ENCODE peak calls at places on chromosomes 6 and 20, in ten cellular contexts. C, N, L, G, W, H, M, F, K and P are unnamed samples.

GRCh38 chr6:19538086-19538485 is 299.1 kb upstream of the ID4 start:
- DNase-seq in C (peak; percentile 80), N (no peak), L (peak; percentile 85), G (no peak), W (no peak), H (no peak), M (no peak), F (no peak), K (no peak), P (no peak)

GRCh38 chr20:52524865-52525264 is 333.3 kb upstream of the ZFP64 start:
- DNase-seq in C (no peak), N (no peak), L (no peak), G (no peak), W (no peak), H (peak; percentile 47), M (no peak), F (no peak), K (no peak), P (no peak)

GRCh38 chr20:38255389-38255788 is 5.1 kb downstream of the KIAA1755 start:
- DNase-seq in C (no peak), N (no peak), L (no peak), G (no peak), W (peak; percentile 40), H (peak; percentile 79), M (no peak), F (peak; percentile 9), K (no peak), P (peak; percentile 78)

GRCh38 chr6:30749554-30750378 is 5.4 kb upstream of the IER3 start:
- DNase-seq in C (peak; percentile 84), N (no peak), L (peak; percentile 82), G (no peak), W (no peak), H (no peak), M (no peak), F (no peak), K (no peak), P (no peak)

GRCh38 chr6:75203721-75204120 is 2.1 kb downstream of the COL12A1 start:
- DNase-seq in C (no peak), N (no peak), L (no peak), G (no peak), W (peak; percentile 46), H (peak; percentile 56), M (no peak), F (no peak), K (no peak), P (no peak)

GRCh38 chr20:63083831-63084562 is 77.2 kb upstream of the BHLHE23 start:
- DNase-seq in C (no peak), N (no peak), L (no peak), G (no peak), W (no peak), H (no peak), M (no peak), F (peak; percentile 48), K (no peak), P (no peak)

GRCh38 chr20:34268851-34269668 is 27.8 kb downstream of the ASIP start:
- DNase-seq in C (peak; percentile 31), N (peak; percentile 35), L (peak; percentile 44), G (peak; percentile 24), W (peak; percentile 24), H (peak; percentile 49), M (no peak), F (peak; percentile 71), K (no peak), P (no peak)

GRCh38 chr6:115838763-115839401 is 221.8 kb downstream of the FRK start:
- DNase-seq in C (peak; percentile 29), N (no peak), L (peak; percentile 56), G (no peak), W (no peak), H (no peak), M (peak; percentile 56), F (no peak), K (peak; percentile 10), P (no peak)

GRCh38 chr6:94376876-94377275 is 957.5 kb upstream of the EPHA7 start:
- DNase-seq in C (no peak), N (no peak), L (no peak), G (no peak), W (no peak), H (no peak), M (no peak), F (no peak), K (no peak), P (no peak)

GRCh38 chr20:58446938-58447265 is 57.9 kb downstream of the VAPB start:
- DNase-seq in C (no peak), N (no peak), L (no peak), G (no peak), W (no peak), H (no peak), M (no peak), F (no peak), K (no peak), P (no peak)

GRCh38 chr6:170086639-170087420 is 204.0 kb downstream of the DLL1 start:
- DNase-seq in C (peak; percentile 23), N (no peak), L (no peak), G (peak; percentile 9), W (peak; percentile 8), H (no peak), M (peak; percentile 17), F (peak; percentile 62), K (no peak), P (peak; percentile 54)

GRCh38 chr6:96542702-96543101 is 20.2 kb upstream of the FHL5 start:
- DNase-seq in C (no peak), N (no peak), L (no peak), G (no peak), W (no peak), H (no peak), M (no peak), F (no peak), K (no peak), P (no peak)

GRCh38 chr6:153104220-153104619 is 26.9 kb downstream of the RGS17 start:
- DNase-seq in C (no peak), N (no peak), L (no peak), G (no peak), W (no peak), H (peak; percentile 38), M (no peak), F (no peak), K (no peak), P (no peak)

GRCh38 chr6:153106021-153106420 is 25.1 kb downstream of the RGS17 start:
- DNase-seq in C (no peak), N (no peak), L (no peak), G (no peak), W (no peak), H (no peak), M (no peak), F (no peak), K (no peak), P (no peak)

GRCh38 chr6:153103256-153103655 is 27.8 kb downstream of the RGS17 start:
- DNase-seq in C (no peak), N (peak; percentile 52), L (peak; percentile 14), G (peak; percentile 17), W (no peak), H (no peak), M (no peak), F (no peak), K (no peak), P (no peak)

GRCh38 chr6:153108320-153108719 is 22.8 kb downstream of the RGS17 start:
- DNase-seq in C (no peak), N (no peak), L (no peak), G (no peak), W (no peak), H (peak; percentile 33), M (no peak), F (no peak), K (no peak), P (no peak)
- TF ChIP-seq CTCF in C (no peak), N (no peak), L (peak; percentile 47), G (peak; percentile 42), W (no peak), H (peak; percentile 52), M (no peak), F (no peak), K (no peak), P (peak; percentile 10)

DNA sequence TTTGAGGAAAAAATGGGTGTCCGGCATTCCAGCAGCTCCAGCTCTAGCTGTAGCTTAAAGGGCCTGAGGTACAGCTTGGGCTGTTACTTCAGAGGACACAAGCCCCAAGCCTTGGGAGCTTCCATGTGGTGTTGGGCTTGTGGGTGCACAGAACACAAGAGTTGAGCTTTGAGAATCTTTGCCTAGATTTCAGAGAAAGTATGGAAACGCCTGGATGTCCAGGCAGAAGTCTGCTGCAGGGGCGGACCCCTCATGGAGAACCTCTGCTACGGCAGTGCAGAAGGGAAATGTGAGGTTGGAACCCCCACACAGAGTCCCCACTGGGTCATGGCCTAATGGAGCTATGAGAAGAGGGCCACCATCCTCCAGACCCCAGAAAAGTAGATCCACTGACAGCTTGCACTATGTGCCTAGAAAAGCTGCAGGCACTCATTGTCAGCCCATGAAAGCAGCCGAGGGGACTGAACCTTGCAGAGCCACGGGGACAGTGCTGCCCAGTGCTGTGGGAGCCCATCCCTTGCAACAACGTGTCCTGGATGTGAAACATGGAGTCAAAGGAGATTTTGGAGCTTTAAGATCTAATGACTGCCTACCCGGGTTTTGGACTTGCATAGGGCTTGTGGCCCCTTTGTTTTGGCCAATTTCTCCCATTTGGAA is 90.6 kb downstream of the QKI start:
- DNase-seq in C (no peak), N (no peak), L (no peak), G (no peak), W (no peak), H (no peak), M (no peak), F (no peak), K (no peak), P (no peak)
- H3K27ac ChIP-seq in C (no peak overlapping the region), N (no peak overlapping the region), L (no peak overlapping the region), G (no peak overlapping the region), W (no peak overlapping the region), H (no peak overlapping the region), M (no peak overlapping the region), F (no peak overlapping the region), K (no peak overlapping the region), P (no peak overlapping the region)

GRCh38 chr6:11213305-11214106 is 19.0 kb downstream of the NEDD9 start:
- DNase-seq in C (no peak), N (no peak), L (no peak), G (no peak), W (no peak), H (no peak), M (no peak), F (no peak), K (no peak), P (no peak)
- H3K4me3 ChIP-seq in C (no peak overlapping the region), N (no peak overlapping the region), L (no peak overlapping the region), G (peak overlapping the region; percentile 30), W (no peak overlapping the region), H (no peak overlapping the region), M (no peak overlapping the region), F (peak overlapping the region; percentile 4), K (no peak overlapping the region), P (peak overlapping the region; percentile 7)

DNA sequence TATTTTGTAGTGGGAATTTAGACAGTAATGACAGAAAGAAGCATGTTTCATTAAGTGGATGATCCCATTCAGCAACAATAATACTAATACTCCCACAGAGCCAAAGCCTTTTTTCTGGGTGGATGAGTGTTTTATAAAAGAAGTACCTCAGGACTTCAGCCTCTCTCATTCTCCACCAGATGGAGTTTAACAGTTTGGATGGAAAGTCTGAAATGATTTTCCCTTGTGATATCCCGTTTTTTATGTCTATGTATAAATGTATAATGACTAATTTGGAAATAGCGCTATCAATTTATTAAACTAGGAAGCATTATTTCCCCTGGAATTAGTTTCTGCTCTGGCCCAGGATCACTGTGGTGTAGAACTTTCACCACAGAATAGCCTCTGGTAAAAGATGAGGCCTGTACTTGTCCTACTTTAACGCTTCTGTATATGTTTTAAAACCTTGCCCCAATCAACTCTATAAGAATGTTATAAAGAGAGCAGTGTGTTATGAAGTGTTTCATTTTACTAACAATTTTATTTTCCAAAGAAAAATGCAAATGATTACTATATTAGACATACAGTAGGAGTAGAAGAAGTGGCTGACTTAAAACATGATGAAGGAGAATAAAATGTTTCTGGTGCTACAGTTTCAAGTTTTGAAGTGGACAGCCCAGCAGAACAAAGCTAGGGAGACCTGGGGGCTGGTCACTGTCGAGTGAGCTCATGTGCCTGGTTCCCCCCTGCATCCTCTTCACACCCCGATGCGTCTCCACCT is 135.6 kb downstream of the HIVEP1 start:
- DNase-seq in C (no peak), N (no peak), L (no peak), G (no peak), W (no peak), H (peak; percentile 40), M (no peak), F (no peak), K (no peak), P (no peak)
- TF ChIP-seq CTCF in C (no peak), N (no peak), L (no peak), G (no peak), W (no peak), H (peak; percentile 17), M (no peak), F (no peak), K (no peak), P (peak; percentile 33)